ENCODE peak calls at places on chromosome 13, in four cellular contexts. V is mesenchymal stem cell, S is mesendoderm, G is H9. B is an unnamed sample.
A peak's percentile ranks its signal among the peaks of the same experiment; 100 is the strongest.

GRCh38 chr13:20573636-20574035 is 6.7 kb downstream of the IFT88 start:
- DNase-seq in G (no peak), S (no peak), V (no peak), B (no peak)

GRCh38 chr13:105702441-105702840 is 833.0 kb downstream of the EFNB2 start:
- DNase-seq in V (no peak), S (peak; percentile 5), G (no peak), B (no peak)

GRCh38 chr13:48096670-48097069 is 1.8 kb upstream of the MED4 start:
- DNase-seq in V (no peak), G (no peak), S (no peak), B (no peak)

GRCh38 chr13:49304763-49305695 is 57.3 kb downstream of the CDADC1 start:
- DNase-seq in V (no peak), S (no peak), G (no peak), B (no peak)

GRCh38 chr13:98900442-98900841 is 77.4 kb downstream of the DOCK9 start:
- DNase-seq in S (no peak), G (no peak), V (peak; percentile 30), B (no peak)

GRCh38 chr13:74629985-74630384 is 495.8 kb upstream of the KLF12 start:
- DNase-seq in G (no peak), V (no peak), S (no peak), B (no peak)

GRCh38 chr13:74570834-74571233 is 436.6 kb upstream of the KLF12 start:
- DNase-seq in G (no peak), S (peak; percentile 81), V (peak; percentile 43), B (peak; percentile 43)

GRCh38 chr13:98960331-98961203 is 17.3 kb downstream of the DOCK9 start:
- DNase-seq in V (peak; percentile 49), G (no peak), S (no peak), B (no peak)

GRCh38 chr13:24271611-24272451 is 37.5 kb upstream of the C1QTNF9 start:
- DNase-seq in S (no peak), G (no peak), V (peak; percentile 68), B (peak; percentile 76)

DNA sequence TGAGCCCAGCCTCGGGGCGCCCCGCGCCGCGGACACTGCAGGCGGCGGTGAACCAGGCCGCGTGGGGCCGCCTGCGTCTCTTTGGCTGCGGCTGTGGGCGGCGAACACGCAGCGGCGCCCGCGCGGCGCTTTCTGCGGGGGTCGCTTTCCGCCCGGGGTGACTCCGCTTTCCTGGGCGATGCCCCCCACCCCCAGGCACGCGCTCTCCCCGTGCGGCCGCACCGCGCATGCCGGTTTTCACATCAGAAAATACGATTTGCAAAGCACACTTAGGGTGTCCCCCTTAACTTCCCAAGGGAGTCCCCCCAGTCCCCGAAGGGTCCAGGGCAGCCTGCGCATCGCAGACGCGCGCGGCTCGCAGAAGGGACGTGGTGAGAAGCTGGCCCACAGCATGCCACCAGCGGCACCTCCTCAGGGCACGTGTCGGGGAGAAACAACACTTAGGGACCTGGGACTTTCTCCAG is 5.3 kb downstream of the F7 start:
- DNase-seq in V (no peak), G (no peak), S (no peak), B (no peak)
- H3K23ac ChIP-seq in V (no peak overlapping the region), G (no peak overlapping the region), S (no peak overlapping the region), B (no peak overlapping the region)

GRCh38 chr13:102400619-102401125 is 1.2 kb downstream of the FGF14 start:
- DNase-seq in G (peak; percentile 37), S (peak; percentile 37), V (peak; percentile 12), B (no peak)
- H3K23ac ChIP-seq in G (no peak overlapping the region), S (no peak overlapping the region), V (no peak overlapping the region), B (no peak overlapping the region)

DNA sequence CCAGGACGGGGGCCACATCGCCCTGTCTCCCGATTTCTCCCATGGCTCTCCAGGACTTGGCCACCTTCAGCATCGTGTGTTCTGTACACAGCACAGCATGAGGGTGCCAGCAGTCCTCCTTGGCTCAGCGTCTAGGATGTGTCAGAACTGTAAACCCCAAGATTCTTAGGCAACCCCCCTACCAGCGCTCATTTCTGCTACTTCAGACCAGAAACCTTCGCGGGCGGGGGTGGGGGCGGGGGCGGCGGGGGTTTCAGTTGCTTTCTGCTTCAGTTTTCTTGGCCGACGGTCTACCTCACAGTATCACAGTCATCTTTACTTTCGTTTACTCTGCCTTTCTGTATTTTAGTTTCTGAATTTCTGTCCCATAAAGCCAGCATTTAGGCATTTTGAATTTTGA is 82.4 kb downstream of the GGACT start:
- DNase-seq in S (no peak), V (no peak), G (no peak), B (no peak)
- H3K23ac ChIP-seq in S (no peak overlapping the region), V (no peak overlapping the region), G (no peak overlapping the region), B (no peak overlapping the region)

GRCh38 chr13:113833111-113833830 is 30.6 kb downstream of the GAS6 start:
- DNase-seq in S (no peak), G (no peak), V (no peak), B (no peak)

GRCh38 chr13:113834496-113835200 is 29.2 kb downstream of the GAS6 start:
- DNase-seq in G (no peak), S (no peak), V (no peak), B (no peak)

GRCh38 chr13:113836917-113837553 is 26.8 kb downstream of the GAS6 start:
- DNase-seq in S (no peak), V (peak; percentile 95), G (no peak), B (peak; percentile 85)

GRCh38 chr13:113837554-113838355 is 26.1 kb downstream of the GAS6 start:
- DNase-seq in S (peak; percentile 86), V (peak; percentile 98), G (peak; percentile 71), B (peak; percentile 98)

DNA sequence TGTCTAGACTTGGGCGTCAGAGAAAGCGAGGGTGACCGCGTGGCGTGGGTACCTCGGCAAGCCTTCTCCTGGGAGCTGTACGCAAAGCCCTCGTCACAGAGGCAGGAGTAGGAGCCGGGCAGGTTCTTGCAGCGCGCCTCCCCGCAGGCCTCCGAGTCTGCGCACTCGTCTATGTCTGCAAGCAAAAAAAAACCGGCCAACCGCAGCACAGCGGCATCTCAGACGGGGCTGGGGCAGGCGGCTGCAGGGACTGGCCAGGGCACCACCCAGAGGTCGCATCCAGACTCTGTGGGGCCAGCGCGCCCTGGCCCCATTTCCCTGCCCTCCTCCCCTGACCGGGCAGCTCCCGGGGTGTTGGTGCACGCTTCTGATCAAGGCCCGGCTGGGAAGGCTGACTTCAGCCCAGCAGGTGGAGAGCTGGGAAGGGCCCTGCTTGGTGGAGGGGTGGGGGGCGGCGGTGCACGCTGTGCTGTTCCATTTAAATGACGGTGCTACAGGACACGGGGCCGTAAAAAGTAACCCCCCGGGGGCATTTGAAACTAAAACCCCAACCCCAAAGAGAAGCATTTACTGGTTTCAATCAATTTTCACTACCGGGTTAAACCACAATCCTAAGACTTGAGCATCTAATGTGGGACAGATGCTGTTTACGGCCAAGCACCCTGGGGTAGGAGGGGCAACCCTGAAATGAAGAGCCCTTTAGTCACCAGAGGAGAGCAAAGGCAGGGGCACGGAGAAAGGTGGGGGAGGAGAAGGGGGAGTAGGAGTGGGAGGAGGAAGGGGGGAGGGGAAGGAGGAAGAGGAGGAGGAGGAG is 28.2 kb downstream of the GAS6 start:
- DNase-seq in V (peak; percentile 65), G (no peak), S (peak; percentile 30), B (peak; percentile 79)
- H3K23ac ChIP-seq in V (no peak overlapping the region), G (no peak overlapping the region), S (no peak overlapping the region), B (no peak overlapping the region)

DNA sequence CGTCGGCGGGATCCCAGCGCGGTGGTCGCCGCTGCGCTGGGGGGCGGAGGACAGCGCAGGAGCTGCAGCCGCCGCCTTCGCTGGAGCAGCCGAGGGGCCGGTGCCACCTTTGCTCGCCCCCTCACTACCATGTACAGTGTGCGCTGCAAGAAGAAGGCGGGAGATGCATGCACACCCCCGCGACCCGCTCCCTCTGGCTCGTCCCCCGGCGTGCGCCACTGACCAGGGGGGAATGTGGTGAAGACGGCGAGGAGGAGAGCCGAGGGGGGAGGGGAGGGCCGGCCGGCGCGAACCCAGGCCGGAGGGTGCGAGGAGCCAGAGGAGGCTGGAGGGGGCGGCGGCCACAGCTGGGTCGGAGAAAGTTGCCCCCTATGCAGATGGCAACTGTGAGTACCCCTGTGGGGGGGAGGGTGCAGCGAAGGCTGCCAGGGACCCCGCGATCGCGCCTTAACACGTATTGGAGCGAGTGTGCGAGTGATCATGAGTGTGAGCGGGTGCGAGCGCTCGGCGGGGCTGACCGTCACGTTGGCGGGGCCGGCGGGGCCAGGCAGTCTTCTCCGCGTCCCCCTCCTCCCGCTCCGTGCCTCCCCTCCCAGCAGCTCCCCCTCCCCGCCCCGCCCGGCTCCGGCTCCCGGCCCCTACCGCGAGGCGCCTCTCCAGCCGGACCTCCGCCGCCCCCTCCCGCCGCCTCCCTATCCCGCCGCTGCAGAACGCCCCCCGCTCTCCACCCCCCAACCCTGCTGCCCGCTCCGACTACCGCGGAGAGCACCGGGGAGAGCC is 843 bp downstream of the SLITRK5 start:
- DNase-seq in G (peak; percentile 53), V (peak; percentile 30), S (peak; percentile 31), B (no peak)
- H3K23ac ChIP-seq in G (no peak overlapping the region), V (no peak overlapping the region), S (peak overlapping the region; percentile 15), B (no peak overlapping the region)

GRCh38 chr13:80873589-80873988 is 532.7 kb upstream of the SPRY2 start:
- DNase-seq in S (no peak), G (no peak), V (no peak), B (no peak)

GRCh38 chr13:80871481-80871880 is 530.6 kb upstream of the SPRY2 start:
- DNase-seq in S (peak; percentile 39), V (peak; percentile 17), G (no peak), B (no peak)

DNA sequence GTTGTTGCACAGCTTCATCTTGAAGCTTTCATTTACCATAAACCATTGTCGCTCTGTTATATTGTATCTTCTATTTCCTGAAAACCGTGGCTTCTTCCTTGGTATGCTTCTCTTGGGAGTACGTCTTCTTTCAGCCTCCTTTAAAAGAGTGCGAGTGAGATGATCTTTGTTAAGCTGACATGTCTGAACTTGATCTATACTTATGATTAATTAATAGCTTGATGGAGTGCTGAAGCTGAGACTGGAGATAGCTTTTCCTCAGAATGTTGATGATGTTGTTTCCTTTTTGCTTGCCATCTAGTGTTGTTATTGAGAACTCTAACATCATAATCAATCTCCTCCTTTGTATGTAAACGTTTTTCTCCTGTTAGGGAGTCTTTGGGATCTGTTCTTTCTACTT is 529.3 kb upstream of the SPRY2 start:
- DNase-seq in G (no peak), V (no peak), S (no peak), B (no peak)
- H3K23ac ChIP-seq in G (no peak overlapping the region), V (no peak overlapping the region), S (no peak overlapping the region), B (no peak overlapping the region)

GRCh38 chr13:35817642-35818576 is 313.3 kb downstream of the DCLK1 start:
- DNase-seq in G (no peak), S (no peak), V (no peak), B (no peak)

GRCh38 chr13:35810286-35810685 is 320.9 kb downstream of the DCLK1 start:
- DNase-seq in S (no peak), G (no peak), V (no peak), B (no peak)

GRCh38 chr13:35814573-35814972 is 316.6 kb downstream of the DCLK1 start:
- DNase-seq in S (no peak), G (no peak), V (no peak), B (no peak)

GRCh38 chr13:35808846-35809245 is 322.3 kb downstream of the DCLK1 start:
- DNase-seq in S (no peak), G (no peak), V (no peak), B (no peak)

DNA sequence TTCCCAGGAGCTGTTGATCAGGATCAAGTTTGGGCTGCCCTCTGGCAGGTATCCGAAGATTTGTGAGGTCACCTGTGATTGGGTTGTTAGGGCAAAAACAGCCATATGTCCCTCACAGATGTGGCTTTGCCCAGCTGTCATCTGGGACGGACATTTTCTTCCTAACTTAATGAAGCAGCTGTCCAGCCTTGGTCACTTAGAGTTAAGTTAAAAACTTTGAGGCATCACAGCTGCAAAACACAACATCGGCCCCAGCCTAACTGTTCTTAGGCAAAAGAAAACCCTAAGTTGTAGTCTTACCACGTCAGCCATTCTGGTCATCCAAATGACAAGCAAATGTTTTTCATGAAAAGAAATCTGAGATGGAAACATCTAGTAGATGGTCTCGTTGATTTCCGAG is 318.5 kb downstream of the DCLK1 start:
- DNase-seq in G (no peak), S (no peak), V (no peak), B (no peak)
- H3K23ac ChIP-seq in G (no peak overlapping the region), S (no peak overlapping the region), V (no peak overlapping the region), B (no peak overlapping the region)

B was measured in IMR-90.